ENCODE peak calls at places on chromosomes 1 and 21, in seven cellular contexts. C is H9, A is mesendoderm, B is H1, K is mesenchymal stem cell, I is neuronal stem cell, Q is trophoblast cell. S is an unnamed sample.

GRCh38 chr1:108149796-108150467 is 50.2 kb downstream of the SLC25A24 start:
- DNase-seq in C (no peak), A (no peak), B (no peak), K (no peak), I (no peak), Q (no peak), S (peak; percentile 46)

GRCh38 chr21:28742527-28742926 is 250.2 kb downstream of the LTN1 start:
- DNase-seq in C (no peak), A (no peak), B (no peak), K (peak; percentile 11), I (no peak), Q (no peak), S (peak; percentile 76)

GRCh38 chr1:22323846-22324504 is 127.7 kb upstream of the ZBTB40 start:
- DNase-seq in C (no peak), A (no peak), B (no peak), K (no peak), I (no peak), Q (no peak), S (no peak)

GRCh38 chr1:233981042-233981670 is 76.7 kb downstream of the SLC35F3 start:
- DNase-seq in C (no peak), A (no peak), B (no peak), K (no peak), I (no peak), Q (peak; percentile 26), S (no peak)

GRCh38 chr1:21672478-21673276 is 3.5 kb upstream of the RAP1GAP start:
- DNase-seq in C (peak; percentile 25), A (no peak), B (no peak), K (peak; percentile 14), I (no peak), Q (peak; percentile 44), S (peak; percentile 32)

GRCh38 chr1:156152628-156153027 is 757 bp upstream of the SEMA4A start:
- DNase-seq in C (no peak), A (no peak), B (no peak), K (peak; percentile 46), I (no peak), Q (no peak), S (no peak)

GRCh38 chr1:240499012-240499411 is 112.9 kb downstream of the GREM2 start:
- DNase-seq in C (no peak), A (peak; percentile 69), B (no peak), K (peak; percentile 42), I (no peak), Q (no peak), S (peak; percentile 76)

GRCh38 chr1:4214826-4215225 is 314.8 kb upstream of the C1orf174 start:
- DNase-seq in C (no peak), A (no peak), B (no peak), K (no peak), I (no peak), Q (no peak), S (no peak)

GRCh38 chr1:8409107-8409506 is 91.2 kb downstream of the SLC45A1 start:
- DNase-seq in C (no peak), A (peak; percentile 71), B (no peak), K (peak; percentile 90), I (no peak), Q (no peak), S (peak; percentile 81)

GRCh38 chr1:83102630-83103071 is 896.3 kb downstream of the TTLL7 start:
- DNase-seq in C (no peak), A (peak; percentile 50), B (no peak), K (peak; percentile 87), I (peak; percentile 6), Q (peak; percentile 53), S (peak; percentile 19)

GRCh38 chr1:64357376-64357775 is 112.6 kb upstream of the CACHD1 start:
- DNase-seq in C (peak; percentile 80), A (peak; percentile 72), B (no peak), K (no peak), I (no peak), Q (no peak), S (no peak)

GRCh38 chr1:208157769-208158168 is 86.4 kb downstream of the PLXNA2 start:
- DNase-seq in C (no peak), A (no peak), B (no peak), K (no peak), I (no peak), Q (no peak), S (no peak)

GRCh38 chr1:55716610-55717009 is 501.4 kb upstream of the USP24 start:
- DNase-seq in C (no peak), A (no peak), B (no peak), K (peak; percentile 84), I (no peak), Q (no peak), S (peak; percentile 78)

DNA sequence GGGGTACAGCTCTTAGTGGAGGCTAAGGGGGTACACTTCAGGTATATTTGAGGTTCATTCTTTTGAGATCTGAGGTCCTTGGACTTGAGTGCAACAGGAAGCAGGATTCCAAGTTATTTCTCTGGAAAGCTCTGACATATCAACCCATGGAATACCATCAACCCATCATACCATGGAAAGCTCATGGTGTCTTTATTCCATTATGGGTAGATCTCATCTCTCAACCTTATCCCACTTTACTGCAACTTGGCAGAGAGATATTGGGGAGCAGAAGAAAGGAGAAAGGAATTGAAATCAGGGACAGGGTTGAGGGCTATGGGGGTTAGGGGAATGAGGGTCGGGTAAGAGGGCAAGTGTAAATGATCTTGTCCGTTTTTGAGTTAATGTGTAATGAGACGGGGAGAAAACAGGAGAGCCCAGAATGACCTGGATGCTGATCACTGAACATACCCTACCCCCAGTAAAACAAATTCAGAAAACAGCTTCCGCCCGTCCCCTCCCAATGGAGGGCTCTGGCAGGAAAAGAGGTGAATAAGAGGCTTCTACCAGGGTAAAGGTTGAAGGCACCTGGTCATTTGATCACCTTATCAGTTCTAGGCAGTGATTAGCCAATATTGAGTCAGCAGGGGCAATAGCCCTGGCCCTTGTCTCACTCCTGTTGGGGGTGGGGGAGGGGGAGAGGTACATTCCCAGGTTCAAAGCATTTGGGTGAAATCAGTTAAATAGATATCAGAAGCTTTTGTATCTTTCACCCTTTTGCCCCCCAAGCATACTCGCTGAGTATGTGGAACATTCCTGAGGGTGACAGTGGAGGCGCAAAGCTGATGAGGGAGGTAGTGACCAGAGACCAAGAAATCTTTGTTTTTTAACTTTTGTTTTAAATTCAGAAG is 622 bp upstream of the APOA2 start:
- DNase-seq in C (no peak), A (peak; percentile 84), B (no peak), K (no peak), I (no peak), Q (no peak), S (no peak)
- H3K4ac ChIP-seq in C (no peak overlapping the region), A (no peak overlapping the region), B (no peak overlapping the region), K (no peak overlapping the region), I (no peak overlapping the region), Q (no peak overlapping the region), S (no peak overlapping the region)

DNA sequence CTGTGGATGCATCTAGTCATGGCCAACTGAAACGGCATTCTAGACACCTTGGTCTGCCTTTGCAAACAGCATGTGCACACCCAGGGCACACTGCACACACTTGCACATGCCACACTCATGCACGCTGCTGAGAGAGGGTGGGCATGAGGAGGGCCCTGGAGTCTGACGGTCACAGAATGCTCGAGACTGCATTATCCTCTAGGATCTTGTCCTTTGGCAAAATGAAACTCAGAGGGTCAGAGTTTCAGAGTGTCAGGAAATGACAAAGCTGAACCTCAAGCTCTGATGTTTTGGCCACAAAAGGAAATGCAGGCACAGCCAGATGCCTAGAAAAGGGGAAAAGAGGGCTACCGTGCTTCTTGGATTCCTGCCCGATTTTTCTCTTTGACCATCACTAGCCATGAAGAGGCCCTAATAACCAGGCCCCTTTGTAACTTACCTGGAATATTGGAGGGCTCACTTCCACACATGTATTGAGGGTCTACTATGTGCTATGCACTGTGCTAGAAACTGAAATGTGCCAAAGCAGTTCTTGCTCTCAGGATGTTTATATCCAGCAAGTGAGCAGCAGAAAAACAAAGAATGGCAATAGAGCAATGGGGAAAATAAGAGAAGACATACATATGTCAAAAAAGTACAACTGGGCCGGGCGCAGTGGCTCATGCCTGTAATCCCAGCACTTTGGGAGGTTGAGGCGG is 65.4 kb downstream of the TOMM20 start:
- DNase-seq in C (no peak), A (no peak), B (no peak), K (no peak), I (no peak), Q (no peak), S (no peak)
- H3K4ac ChIP-seq in C (no peak overlapping the region), A (no peak overlapping the region), B (peak overlapping the region; percentile 40), K (no peak overlapping the region), I (no peak overlapping the region), Q (no peak overlapping the region), S (peak overlapping the region; percentile 57)

DNA sequence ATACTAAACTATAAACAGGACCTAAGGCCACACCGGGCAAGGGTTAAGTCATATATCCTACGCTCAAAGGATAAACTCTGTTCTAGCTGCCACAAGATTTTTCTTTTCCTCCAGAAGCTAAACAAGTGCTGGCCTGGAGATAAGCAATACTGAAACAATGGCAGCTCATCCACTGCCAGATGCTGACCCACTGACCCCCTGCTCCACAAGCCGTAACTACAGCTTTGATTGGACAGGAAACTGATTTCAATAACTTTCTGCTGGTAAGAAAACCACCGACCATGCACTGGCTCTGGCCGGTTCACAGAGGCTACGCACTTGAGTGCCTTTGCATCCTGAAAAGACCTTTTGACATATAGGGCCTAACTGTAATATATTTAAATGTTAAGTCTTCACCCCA is 51.3 kb upstream of the PLA2G2C start:
- DNase-seq in C (no peak), A (no peak), B (no peak), K (no peak), I (no peak), Q (no peak), S (no peak)
- H3K4ac ChIP-seq in C (no peak overlapping the region), A (no peak overlapping the region), B (no peak overlapping the region), K (no peak overlapping the region), I (no peak overlapping the region), Q (no peak overlapping the region), S (no peak overlapping the region)

DNA sequence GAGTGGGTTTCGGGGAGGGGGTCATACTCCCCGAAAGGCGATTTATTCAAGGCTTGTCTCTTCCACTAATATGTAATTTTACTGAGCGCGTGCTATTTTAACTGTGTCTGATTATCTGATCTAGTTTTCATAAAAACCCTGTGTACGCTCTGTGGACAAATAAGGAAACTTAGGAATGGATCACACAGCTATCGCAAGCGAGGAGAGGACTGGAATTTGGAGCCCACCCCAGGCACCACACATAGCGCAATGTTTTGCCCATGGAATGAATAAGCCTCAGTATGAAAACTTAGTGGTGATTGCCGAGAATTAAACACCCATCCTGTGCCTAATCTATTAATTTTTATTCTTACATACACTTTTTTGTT is 9.8 kb upstream of the RAB42 start:
- DNase-seq in C (no peak), A (no peak), B (no peak), K (no peak), I (no peak), Q (no peak), S (no peak)
- H3K4ac ChIP-seq in C (no peak overlapping the region), A (no peak overlapping the region), B (peak overlapping the region; percentile 74), K (no peak overlapping the region), I (no peak overlapping the region), Q (peak overlapping the region; percentile 56), S (peak overlapping the region; percentile 64)

DNA sequence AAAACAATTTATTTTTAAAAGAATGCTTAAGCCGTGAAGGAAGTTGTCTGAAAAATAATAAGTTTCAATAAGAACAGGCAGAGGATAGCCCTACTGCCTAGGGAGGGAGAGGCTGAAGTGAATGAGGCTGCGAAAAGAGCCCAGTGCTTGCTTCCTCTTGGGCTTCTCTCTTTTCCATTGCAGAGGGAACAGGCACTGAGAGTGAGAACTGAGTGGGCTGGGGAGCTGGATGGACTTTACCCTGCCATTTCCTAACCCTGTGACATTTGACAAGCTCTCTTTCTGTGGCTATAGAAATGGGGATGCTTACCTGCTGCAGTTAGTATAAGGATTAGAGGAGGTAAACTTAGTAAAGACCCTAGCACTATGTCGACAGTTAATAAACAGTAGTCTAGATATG is 30.0 kb downstream of the TENT5C start:
- DNase-seq in C (no peak), A (no peak), B (no peak), K (no peak), I (no peak), Q (no peak), S (no peak)
- H3K4ac ChIP-seq in C (no peak overlapping the region), A (no peak overlapping the region), B (no peak overlapping the region), K (no peak overlapping the region), I (no peak overlapping the region), Q (no peak overlapping the region), S (no peak overlapping the region)

GRCh38 chr1:171984262-171984661 is 143.0 kb downstream of the DNM3 start:
- DNase-seq in C (no peak), A (no peak), B (no peak), K (no peak), I (no peak), Q (no peak), S (no peak)
- H3K4ac ChIP-seq in C (no peak overlapping the region), A (no peak overlapping the region), B (no peak overlapping the region), K (no peak overlapping the region), I (no peak overlapping the region), Q (no peak overlapping the region), S (no peak overlapping the region)